ENCODE peak calls at places on chromosomes 7 and 10, in nine cellular contexts. I is GM12865, L is AG10803, R is T-cell, G is Panc1, J is left lobe of liver, M is cardiac muscle cell, N is GM13977, P is tibial artery. K is an unnamed sample.

GRCh38 chr7:80312139-80312661 is 177.6 kb downstream of the GNAI1 start:
- DNase-seq in L (peak; percentile 71), N (no peak), R (no peak), I (no peak), G (peak; percentile 8), M (no peak), P (no peak), J (no peak), K (peak; percentile 72)

GRCh38 chr10:44908071-44908709 is 2.9 kb upstream of the TMEM72 start:
- DNase-seq in N (no peak), I (no peak), P (no peak), M (peak; percentile 85), J (no peak), L (peak; percentile 2), G (no peak), R (no peak), K (peak; percentile 34)

GRCh38 chr7:140350056-140350455 is 48.3 kb downstream of the SLC37A3 start:
- DNase-seq in M (no peak), J (no peak), P (no peak), G (no peak), L (no peak), N (no peak), I (no peak), R (no peak), K (no peak)

GRCh38 chr10:9957352-9957751 is 1060.3 kb upstream of the CELF2 start:
- DNase-seq in I (no peak), M (no peak), G (no peak), J (no peak), R (no peak), N (no peak), P (no peak), L (no peak), K (peak; percentile 56)

GRCh38 chr7:139852482-139852845 is 23.4 kb downstream of the TBXAS1 start:
- DNase-seq in R (no peak), P (no peak), I (no peak), J (no peak), L (no peak), G (no peak), M (no peak), N (no peak), K (no peak)

GRCh38 chr7:35613150-35613549 is 81.8 kb downstream of the HERPUD2 start:
- DNase-seq in L (no peak), P (no peak), N (no peak), I (no peak), G (no peak), J (no peak), R (no peak), M (peak; percentile 67), K (peak; percentile 38)

GRCh38 chr7:50333266-50333665 is 28.8 kb downstream of the IKZF1 start:
- DNase-seq in R (peak; percentile 52), P (no peak), I (no peak), N (no peak), G (no peak), J (no peak), L (no peak), M (peak; percentile 35), K (no peak)

GRCh38 chr10:50506861-50507573 is 116.7 kb downstream of the SGMS1 start:
- DNase-seq in M (no peak), N (no peak), I (no peak), L (no peak), J (no peak), P (no peak), G (no peak), R (no peak), K (no peak)